ENCODE peak calls at places on chromosomes 1 and 21, in eight cellular contexts. A is T-helper 17 cell; P is tibial artery; C is colonic mucosa; D is activated CD8-positive, alpha-beta memory T cell treated with anti-CD3 and anti-CD28 coated beads, Interleukin-2, amount 50 U/mL, for 4 hours; T is RCC 7860; V is NCI-H748 treated with DMSO at 0.1 percent for 48 hours; F is hepatocyte. I is an unnamed sample.

GRCh38 chr1:214029796-214030195 is 42.0 kb downstream of the PROX1 start:
- DNase-seq in V (no peak), A (no peak), D (no peak), F (no peak), T (no peak), C (no peak), P (no peak), I (no peak)

GRCh38 chr1:218164111-218164929 is 120.8 kb upstream of the RRP15 start:
- DNase-seq in T (no peak), P (no peak), C (peak; percentile 42), D (no peak), V (peak; percentile 48), F (peak; percentile 42), A (no peak), I (peak; percentile 84)

GRCh38 chr21:18840239-18840638 is 436.7 kb upstream of the TMPRSS15 start:
- DNase-seq in T (peak; percentile 23), A (no peak), D (no peak), C (no peak), P (no peak), V (no peak), F (peak; percentile 10), I (no peak)

GRCh38 chr21:46116846-46117585 is 19.1 kb downstream of the COL6A2 start:
- DNase-seq in P (peak; percentile 64), V (no peak), D (peak; percentile 3), T (no peak), C (no peak), F (no peak), A (peak; percentile 7), I (peak; percentile 17)

GRCh38 chr1:198605880-198606458 is 32.9 kb upstream of the PTPRC start:
- DNase-seq in A (no peak), V (no peak), C (no peak), P (no peak), T (no peak), F (no peak), D (no peak), I (no peak)

GRCh38 chr1:24694380-24694843 is 50.8 kb upstream of the CLIC4 start:
- DNase-seq in C (no peak), P (no peak), T (no peak), A (no peak), F (peak; percentile 63), D (no peak), V (peak; percentile 51), I (no peak)

GRCh38 chr1:15919316-15919715 is 56.6 kb downstream of the ZBTB17 start:
- DNase-seq in A (no peak), C (no peak), V (no peak), T (peak; percentile 74), F (no peak), D (peak; percentile 62), P (no peak), I (no peak)

GRCh38 chr1:87399264-87399663 is 70.6 kb downstream of the LMO4 start:
- DNase-seq in F (no peak), P (no peak), T (no peak), D (no peak), V (peak; percentile 36), A (no peak), C (no peak), I (no peak)

GRCh38 chr21:28832715-28833061 is 160.0 kb downstream of the LTN1 start:
- DNase-seq in F (no peak), D (no peak), C (no peak), T (no peak), A (no peak), V (no peak), P (no peak), I (no peak)

GRCh38 chr21:32415999-32416398 is 3.5 kb downstream of the EVA1C start:
- DNase-seq in D (no peak), P (no peak), A (no peak), T (no peak), F (no peak), C (no peak), V (no peak), I (no peak)

GRCh38 chr1:61585714-61586113 is 139.2 kb downstream of the TM2D1 start:
- DNase-seq in D (no peak), P (no peak), A (no peak), F (no peak), T (no peak), V (peak; percentile 52), C (peak; percentile 51), I (no peak)

GRCh38 chr21:21968810-21969588 is 970.8 kb downstream of the NCAM2 start:
- DNase-seq in V (peak; percentile 86), D (no peak), P (no peak), T (no peak), A (no peak), F (no peak), C (no peak), I (no peak)

GRCh38 chr1:156657971-156658319 is 16.0 kb downstream of the BCAN start:
- DNase-seq in C (no peak), P (no peak), D (no peak), T (no peak), V (no peak), F (no peak), A (no peak), I (no peak)